ENCODE peak calls at places on chromosomes 3 and 15, in five cellular contexts. S is mesothelial cell of epicardium; K is LoVo; F is astrocyte of the spinal cord; O is stimulated activated CD4-positive, alpha-beta T cell treated with anti-CD3 and anti-CD28 coated beads, Interleukin-1b, Interleukin-23, amount 100 ng/mL, for 1 hour. C is an unnamed sample.

GRCh38 chr3:188349276-188349962 is 195.5 kb downstream of the LPP start:
- DNase-seq in S (no peak), O (no peak), K (no peak), F (no peak), C (no peak)

GRCh38 chr3:146598486-146598885 is 6.7 kb downstream of the PLSCR5 start:
- DNase-seq in S (no peak), K (no peak), O (no peak), F (no peak), C (no peak)

GRCh38 chr3:98814799-98815450 is 51.8 kb downstream of the ST3GAL6 start:
- DNase-seq in O (no peak), S (no peak), F (peak; percentile 72), K (no peak), C (no peak)

GRCh38 chr3:177594096-177594495 is 396.8 kb upstream of the TBL1XR1 start:
- DNase-seq in S (no peak), O (no peak), F (no peak), K (no peak), C (no peak)

GRCh38 chr3:129028866-129029265 is 27.8 kb downstream of the EFCC1 start:
- DNase-seq in S (no peak), F (no peak), K (no peak), O (no peak), C (no peak)

GRCh38 chr3:12799525-12800440 is 3.3 kb downstream of the CAND2 start:
- DNase-seq in K (no peak), O (no peak), F (no peak), S (no peak), C (no peak)

GRCh38 chr3:123552095-123552714 is 32.6 kb downstream of the HACD2 start:
- DNase-seq in K (no peak), O (no peak), F (peak; percentile 10), S (no peak), C (no peak)

GRCh38 chr3:84194032-84194431 is 764.8 kb upstream of the CADM2 start:
- DNase-seq in S (no peak), F (no peak), O (no peak), K (no peak), C (no peak)

GRCh38 chr15:99371180-99372103 is 120.2 kb downstream of the LRRC28 start:
- DNase-seq in K (no peak), F (no peak), O (no peak), S (no peak), C (no peak)

GRCh38 chr3:143901105-143901504 is 52.8 kb upstream of the SLC9A9 start:
- DNase-seq in F (peak; percentile 34), K (no peak), S (no peak), O (no peak), C (no peak)